ENCODE peak calls at places on chromosomes 12 and 14, in ten cellular contexts. M, T, R, Z, D, B, X, I, U and H are unnamed samples.

GRCh38 chr14:92973798-92974372 is 50.9 kb downstream of the CHGA start:
- DNase-seq in M (no peak), T (no peak), R (no peak), Z (no peak), D (peak; percentile 5), B (no peak), X (no peak), I (no peak), U (no peak), H (no peak)

GRCh38 chr12:115481141-115481540 is 796.4 kb downstream of the MED13L start:
- DNase-seq in M (no peak), T (no peak), R (no peak), Z (no peak), D (no peak), B (no peak), X (no peak), I (no peak), U (no peak), H (no peak)

GRCh38 chr14:33556382-33557121 is 394.3 kb downstream of the EGLN3 start:
- DNase-seq in M (no peak), T (no peak), R (no peak), Z (no peak), D (no peak), B (no peak), X (no peak), I (no peak), U (no peak), H (peak; percentile 79)

GRCh38 chr14:78752789-78753188 is 582.6 kb downstream of the NRXN3 start:
- DNase-seq in M (no peak), T (no peak), R (no peak), Z (no peak), D (peak; percentile 8), B (no peak), X (no peak), I (no peak), U (no peak), H (no peak)

GRCh38 chr12:131024026-131024425 is 70.3 kb downstream of the ADGRD1 start:
- DNase-seq in M (no peak), T (no peak), R (no peak), Z (no peak), D (no peak), B (no peak), X (no peak), I (no peak), U (no peak), H (no peak)

GRCh38 chr14:40213701-40214100 is 781.5 kb upstream of the FBXO33 start:
- DNase-seq in M (no peak), T (no peak), R (no peak), Z (no peak), D (no peak), B (no peak), X (no peak), I (no peak), U (no peak), H (peak; percentile 43)

GRCh38 chr14:104462651-104463630 is 116.6 kb upstream of the C14orf180 start:
- DNase-seq in M (no peak), T (no peak), R (no peak), Z (no peak), D (peak; percentile 2), B (no peak), X (no peak), I (no peak), U (no peak), H (no peak)

GRCh38 chr12:25864287-25864686 is 94.2 kb upstream of the RASSF8 start:
- DNase-seq in M (no peak), T (no peak), R (no peak), Z (no peak), D (peak; percentile 37), B (no peak), X (no peak), I (no peak), U (no peak), H (no peak)

GRCh38 chr12:116806845-116807440 is 68.8 kb downstream of the RNFT2 start:
- DNase-seq in M (no peak), T (no peak), R (no peak), Z (no peak), D (no peak), B (no peak), X (no peak), I (no peak), U (no peak), H (no peak)

GRCh38 chr12:96719671-96720362 is 187.2 kb upstream of the NEDD1 start:
- DNase-seq in M (no peak), T (no peak), R (no peak), Z (peak; percentile 7), D (peak; percentile 44), B (peak; percentile 33), X (no peak), I (no peak), U (peak; percentile 54), H (no peak)

GRCh38 chr12:81874166-81874565 is 115.0 kb upstream of the PPFIA2 start:
- DNase-seq in M (no peak), T (no peak), R (no peak), Z (no peak), D (no peak), B (no peak), X (no peak), I (no peak), U (no peak), H (no peak)

GRCh38 chr12:5441497-5442236 is 9.8 kb downstream of the NTF3 start:
- DNase-seq in M (no peak), T (no peak), R (no peak), Z (no peak), D (peak; percentile 73), B (no peak), X (no peak), I (no peak), U (peak; percentile 94), H (peak; percentile 8)

GRCh38 chr12:130013771-130014484 is 110.1 kb upstream of the TMEM132D start:
- DNase-seq in M (peak; percentile 40), T (peak; percentile 32), R (peak; percentile 68), Z (no peak), D (peak; percentile 5), B (peak; percentile 53), X (peak; percentile 50), I (no peak), U (peak; percentile 62), H (no peak)

GRCh38 chr12:57456145-57456700 is 1.1 kb downstream of the INHBE start:
- DNase-seq in M (no peak), T (no peak), R (peak; percentile 75), Z (peak; percentile 57), D (peak; percentile 40), B (peak; percentile 57), X (peak; percentile 52), I (no peak), U (peak; percentile 77), H (peak; percentile 40)

GRCh38 chr12:104551313-104551931 is 94.7 kb downstream of the CHST11 start:
- DNase-seq in M (peak; percentile 32), T (no peak), R (no peak), Z (no peak), D (no peak), B (no peak), X (no peak), I (no peak), U (no peak), H (no peak)

GRCh38 chr12:119024226-119024810 is 43.0 kb downstream of the SRRM4 start:
- DNase-seq in M (no peak), T (no peak), R (no peak), Z (no peak), D (no peak), B (no peak), X (no peak), I (no peak), U (no peak), H (no peak)